ENCODE peak calls at places on chromosomes 7 and 10, in six cellular contexts. M is nucleus accumbens; W is astrocyte of the spinal cord; Y is activated CD8-positive, alpha-beta T cell treated with anti-CD3 and anti-CD28 coated beads for 36 hours; A is NCI-H2081; T is NCI-H774. B is an unnamed sample.

GRCh38 chr10:5561704-5562645 is 37.2 kb downstream of the CALML3 start:
- DNase-seq in M (no peak), W (no peak), Y (no peak), A (no peak), T (no peak), B (no peak)

GRCh38 chr7:116198748-116199410 is 11.5 kb upstream of the TES start:
- DNase-seq in M (no peak), W (no peak), Y (no peak), A (no peak), T (no peak), B (no peak)

GRCh38 chr7:47449810-47450586 is 131.9 kb downstream of the TNS3 start:
- DNase-seq in M (no peak), W (peak; percentile 58), Y (no peak), A (no peak), T (no peak), B (no peak)

GRCh38 chr10:131773321-131773988 is 127.4 kb upstream of the PPP2R2D start:
- DNase-seq in M (no peak), W (no peak), Y (no peak), A (no peak), T (no peak), B (no peak)

GRCh38 chr7:121832347-121832746 is 40.6 kb upstream of the PTPRZ1 start:
- DNase-seq in M (no peak), W (peak; percentile 4), Y (no peak), A (peak; percentile 79), T (no peak), B (no peak)

GRCh38 chr7:26664735-26665420 is 199.5 kb downstream of the SKAP2 start:
- DNase-seq in M (no peak), W (no peak), Y (peak; percentile 49), A (no peak), T (no peak), B (peak; percentile 20)

GRCh38 chr7:112138938-112139337 is 67.3 kb downstream of the DOCK4 start:
- DNase-seq in M (no peak), W (no peak), Y (no peak), A (no peak), T (no peak), B (no peak)

GRCh38 chr7:132536646-132537395 is 39.4 kb downstream of the PLXNA4 start:
- DNase-seq in M (no peak), W (peak; percentile 37), Y (no peak), A (no peak), T (no peak), B (no peak)

GRCh38 chr7:33762153-33762902 is 143.0 kb upstream of the BMPER start:
- DNase-seq in M (no peak), W (no peak), Y (no peak), A (no peak), T (no peak), B (no peak)

GRCh38 chr7:155104913-155105312 is 34.8 kb downstream of the HTR5A start:
- DNase-seq in M (no peak), W (no peak), Y (no peak), A (no peak), T (no peak), B (no peak)

GRCh38 chr7:37493123-37493522 is 44.5 kb upstream of the ELMO1 start:
- DNase-seq in M (no peak), W (no peak), Y (no peak), A (no peak), T (no peak), B (no peak)

GRCh38 chr7:55509322-55509721 is 63.0 kb downstream of the VOPP1 start:
- DNase-seq in M (no peak), W (peak; percentile 49), Y (no peak), A (no peak), T (no peak), B (no peak)

GRCh38 chr10:90326498-90327267 is 531.2 kb downstream of the HTR7 start:
- DNase-seq in M (no peak), W (peak; percentile 89), Y (no peak), A (no peak), T (no peak), B (no peak)

GRCh38 chr7:143008007-143008901 is 18.7 kb downstream of the OR9A2 start:
- DNase-seq in M (peak; percentile 58), W (peak; percentile 60), Y (peak; percentile 89), A (peak; percentile 74), T (peak; percentile 46), B (peak; percentile 61)

GRCh38 chr10:102503264-102504178 is at the start of gene SUFU:
- DNase-seq in M (peak; percentile 83), W (peak; percentile 98), Y (peak; percentile 99), A (peak; percentile 95), T (peak; percentile 86), B (peak; percentile 98)

GRCh38 chr10:113356794-113357687 is 195.8 kb upstream of the HABP2 start:
- DNase-seq in M (no peak), W (no peak), Y (no peak), A (no peak), T (no peak), B (no peak)